ENCODE peak calls at places on chromosomes 11 and 22, in nine cellular contexts. One of them, this sample, is unnamed.

GRCh38 chr11:106495046-106495445 is 417.6 kb downstream of the AASDHPPT start:
- DNase-seq in activated effector memory CD4-positive, alpha-beta T cell treated with Interleukin-2 at 50 U/mL for 16 hours: no peak
- DNase-seq in activated B cell treated with CpG ODN at 0.5 μM for 24 hours: no peak
- DNase-seq in activated T-cell treated with anti-CD3 and anti-CD28 coated beads, Interleukin-2, amount 50 U/mL, for 72 hours: no peak
- DNase-seq in GM23248: peak
- DNase-seq in epithelial cell of esophagus: peak
- DNase-seq in HTR-8/SVneo: no peak
- DNase-seq in AG08395: peak
- DNase-seq in T47D: no peak
- DNase-seq in this sample: peak

GRCh38 chr11:70142171-70142875 is 60.8 kb upstream of the FADD start:
- DNase-seq in epithelial cell of esophagus: peak
- DNase-seq in activated T-cell treated with anti-CD3 and anti-CD28 coated beads, Interleukin-2, amount 50 U/mL, for 72 hours: no peak
- DNase-seq in activated effector memory CD4-positive, alpha-beta T cell treated with Interleukin-2 at 50 U/mL for 16 hours: no peak
- DNase-seq in HTR-8/SVneo: no peak
- DNase-seq in T47D: no peak
- DNase-seq in AG08395: no peak
- DNase-seq in GM23248: peak
- DNase-seq in activated B cell treated with CpG ODN at 0.5 μM for 24 hours: no peak
- DNase-seq in this sample: peak

GRCh38 chr11:128928400-128928799 is 14.3 kb downstream of the TP53AIP1 start:
- DNase-seq in GM23248: peak
- DNase-seq in AG08395: no peak
- DNase-seq in activated T-cell treated with anti-CD3 and anti-CD28 coated beads, Interleukin-2, amount 50 U/mL, for 72 hours: peak
- DNase-seq in activated B cell treated with CpG ODN at 0.5 μM for 24 hours: no peak
- DNase-seq in epithelial cell of esophagus: no peak
- DNase-seq in activated effector memory CD4-positive, alpha-beta T cell treated with Interleukin-2 at 50 U/mL for 16 hours: no peak
- DNase-seq in HTR-8/SVneo: no peak
- DNase-seq in T47D: no peak
- DNase-seq in this sample: no peak

GRCh38 chr11:129249351-129249750 is 57.2 kb upstream of the ARHGAP32 start:
- DNase-seq in epithelial cell of esophagus: peak
- DNase-seq in activated B cell treated with CpG ODN at 0.5 μM for 24 hours: no peak
- DNase-seq in HTR-8/SVneo: no peak
- DNase-seq in T47D: no peak
- DNase-seq in GM23248: peak
- DNase-seq in activated effector memory CD4-positive, alpha-beta T cell treated with Interleukin-2 at 50 U/mL for 16 hours: no peak
- DNase-seq in AG08395: peak
- DNase-seq in activated T-cell treated with anti-CD3 and anti-CD28 coated beads, Interleukin-2, amount 50 U/mL, for 72 hours: no peak
- DNase-seq in this sample: peak

GRCh38 chr11:63866211-63866610 is 27.3 kb downstream of the MARK2 start:
- DNase-seq in epithelial cell of esophagus: peak
- DNase-seq in GM23248: peak
- DNase-seq in activated effector memory CD4-positive, alpha-beta T cell treated with Interleukin-2 at 50 U/mL for 16 hours: peak
- DNase-seq in HTR-8/SVneo: no peak
- DNase-seq in activated T-cell treated with anti-CD3 and anti-CD28 coated beads, Interleukin-2, amount 50 U/mL, for 72 hours: peak
- DNase-seq in activated B cell treated with CpG ODN at 0.5 μM for 24 hours: no peak
- DNase-seq in T47D: no peak
- DNase-seq in AG08395: no peak
- DNase-seq in this sample: peak

GRCh38 chr11:1508491-1508891 is 21.9 kb upstream of the MOB2 start:
- DNase-seq in activated B cell treated with CpG ODN at 0.5 μM for 24 hours: no peak
- DNase-seq in T47D: no peak
- DNase-seq in activated effector memory CD4-positive, alpha-beta T cell treated with Interleukin-2 at 50 U/mL for 16 hours: no peak
- DNase-seq in HTR-8/SVneo: no peak
- DNase-seq in AG08395: no peak
- DNase-seq in epithelial cell of esophagus: no peak
- DNase-seq in GM23248: no peak
- DNase-seq in activated T-cell treated with anti-CD3 and anti-CD28 coated beads, Interleukin-2, amount 50 U/mL, for 72 hours: no peak
- DNase-seq in this sample: no peak

GRCh38 chr11:65695459-65696241 is 16.4 kb upstream of the KAT5 start:
- DNase-seq in AG08395: no peak
- DNase-seq in activated B cell treated with CpG ODN at 0.5 μM for 24 hours: no peak
- DNase-seq in activated effector memory CD4-positive, alpha-beta T cell treated with Interleukin-2 at 50 U/mL for 16 hours: no peak
- DNase-seq in GM23248: no peak
- DNase-seq in HTR-8/SVneo: no peak
- DNase-seq in epithelial cell of esophagus: peak
- DNase-seq in activated T-cell treated with anti-CD3 and anti-CD28 coated beads, Interleukin-2, amount 50 U/mL, for 72 hours: no peak
- DNase-seq in T47D: no peak
- DNase-seq in this sample: peak

GRCh38 chr11:8036002-8036802 is 44.8 kb upstream of the TUB start:
- DNase-seq in activated T-cell treated with anti-CD3 and anti-CD28 coated beads, Interleukin-2, amount 50 U/mL, for 72 hours: no peak
- DNase-seq in AG08395: no peak
- DNase-seq in activated B cell treated with CpG ODN at 0.5 μM for 24 hours: no peak
- DNase-seq in activated effector memory CD4-positive, alpha-beta T cell treated with Interleukin-2 at 50 U/mL for 16 hours: no peak
- DNase-seq in GM23248: no peak
- DNase-seq in epithelial cell of esophagus: no peak
- DNase-seq in T47D: no peak
- DNase-seq in HTR-8/SVneo: no peak
- DNase-seq in this sample: no peak

GRCh38 chr11:12380565-12381325 is 3.4 kb downstream of the PARVA start:
- DNase-seq in AG08395: no peak
- DNase-seq in GM23248: no peak
- DNase-seq in activated T-cell treated with anti-CD3 and anti-CD28 coated beads, Interleukin-2, amount 50 U/mL, for 72 hours: no peak
- DNase-seq in activated effector memory CD4-positive, alpha-beta T cell treated with Interleukin-2 at 50 U/mL for 16 hours: no peak
- DNase-seq in epithelial cell of esophagus: peak
- DNase-seq in activated B cell treated with CpG ODN at 0.5 μM for 24 hours: no peak
- DNase-seq in HTR-8/SVneo: no peak
- DNase-seq in T47D: no peak
- DNase-seq in this sample: peak

GRCh38 chr11:86671386-86672006 is 920 bp downstream of the ME3 start:
- DNase-seq in activated B cell treated with CpG ODN at 0.5 μM for 24 hours: no peak
- DNase-seq in activated T-cell treated with anti-CD3 and anti-CD28 coated beads, Interleukin-2, amount 50 U/mL, for 72 hours: peak
- DNase-seq in GM23248: peak
- DNase-seq in activated effector memory CD4-positive, alpha-beta T cell treated with Interleukin-2 at 50 U/mL for 16 hours: no peak
- DNase-seq in AG08395: peak
- DNase-seq in HTR-8/SVneo: no peak
- DNase-seq in epithelial cell of esophagus: peak
- DNase-seq in T47D: peak
- DNase-seq in this sample: no peak

GRCh38 chr11:36162909-36163434 is 126.3 kb downstream of the COMMD9 start:
- DNase-seq in activated effector memory CD4-positive, alpha-beta T cell treated with Interleukin-2 at 50 U/mL for 16 hours: no peak
- DNase-seq in activated T-cell treated with anti-CD3 and anti-CD28 coated beads, Interleukin-2, amount 50 U/mL, for 72 hours: no peak
- DNase-seq in T47D: no peak
- DNase-seq in activated B cell treated with CpG ODN at 0.5 μM for 24 hours: no peak
- DNase-seq in GM23248: no peak
- DNase-seq in HTR-8/SVneo: no peak
- DNase-seq in epithelial cell of esophagus: no peak
- DNase-seq in AG08395: no peak
- DNase-seq in this sample: no peak

GRCh38 chr11:73758451-73758850 is 2.4 kb downstream of the RAB6A start:
- DNase-seq in activated T-cell treated with anti-CD3 and anti-CD28 coated beads, Interleukin-2, amount 50 U/mL, for 72 hours: no peak
- DNase-seq in activated effector memory CD4-positive, alpha-beta T cell treated with Interleukin-2 at 50 U/mL for 16 hours: no peak
- DNase-seq in epithelial cell of esophagus: no peak
- DNase-seq in AG08395: no peak
- DNase-seq in T47D: no peak
- DNase-seq in GM23248: no peak
- DNase-seq in HTR-8/SVneo: no peak
- DNase-seq in activated B cell treated with CpG ODN at 0.5 μM for 24 hours: no peak
- DNase-seq in this sample: no peak

GRCh38 chr22:28989912-28990311 is 71.7 kb downstream of the C22orf31 start:
- DNase-seq in activated T-cell treated with anti-CD3 and anti-CD28 coated beads, Interleukin-2, amount 50 U/mL, for 72 hours: no peak
- DNase-seq in GM23248: no peak
- DNase-seq in HTR-8/SVneo: no peak
- DNase-seq in T47D: no peak
- DNase-seq in epithelial cell of esophagus: no peak
- DNase-seq in activated B cell treated with CpG ODN at 0.5 μM for 24 hours: no peak
- DNase-seq in activated effector memory CD4-positive, alpha-beta T cell treated with Interleukin-2 at 50 U/mL for 16 hours: no peak
- DNase-seq in AG08395: no peak
- DNase-seq in this sample: no peak